ENCODE peak calls at places on chromosome 1, in ten cellular contexts. One of them, this sample, is unnamed.

GRCh38 chr1:42998381-42998780 is 39.7 kb upstream of the SLC2A1 start:
- DNase-seq in lower lobe of right lung: no peak
- DNase-seq in dorsolateral prefrontal cortex: no peak
- DNase-seq in A673: no peak
- DNase-seq in right lobe of liver: no peak
- DNase-seq in CD4-positive, CD25-positive, alpha-beta regulatory T cell: no peak
- DNase-seq in fibroblast of lung: peak; percentile 64
- DNase-seq in right atrium auricular region: no peak
- DNase-seq in SJSA1: peak; percentile 65
- DNase-seq in ovary: no peak
- DNase-seq in this sample: no peak

GRCh38 chr1:12622506-12622905 is 4.5 kb upstream of the DHRS3 start:
- DNase-seq in ovary: peak; percentile 44
- DNase-seq in right lobe of liver: no peak
- DNase-seq in CD4-positive, CD25-positive, alpha-beta regulatory T cell: no peak
- DNase-seq in A673: no peak
- DNase-seq in SJSA1: no peak
- DNase-seq in right atrium auricular region: no peak
- DNase-seq in dorsolateral prefrontal cortex: no peak
- DNase-seq in fibroblast of lung: no peak
- DNase-seq in lower lobe of right lung: no peak
- DNase-seq in this sample: peak; percentile 84

GRCh38 chr1:116759636-116760035 is 5.4 kb downstream of the CD2 start:
- DNase-seq in right atrium auricular region: no peak
- DNase-seq in dorsolateral prefrontal cortex: no peak
- DNase-seq in fibroblast of lung: no peak
- DNase-seq in right lobe of liver: no peak
- DNase-seq in A673: no peak
- DNase-seq in ovary: no peak
- DNase-seq in SJSA1: no peak
- DNase-seq in lower lobe of right lung: no peak
- DNase-seq in CD4-positive, CD25-positive, alpha-beta regulatory T cell: no peak
- DNase-seq in this sample: no peak

GRCh38 chr1:198674009-198674408 is 35.2 kb downstream of the PTPRC start:
- DNase-seq in A673: no peak
- DNase-seq in ovary: no peak
- DNase-seq in SJSA1: no peak
- DNase-seq in dorsolateral prefrontal cortex: no peak
- DNase-seq in fibroblast of lung: no peak
- DNase-seq in right atrium auricular region: no peak
- DNase-seq in right lobe of liver: no peak
- DNase-seq in lower lobe of right lung: no peak
- DNase-seq in CD4-positive, CD25-positive, alpha-beta regulatory T cell: no peak
- DNase-seq in this sample: no peak

GRCh38 chr1:109566982-109567381 is 18.6 kb downstream of the GNAI3 start:
- DNase-seq in ovary: no peak
- DNase-seq in A673: no peak
- DNase-seq in SJSA1: no peak
- DNase-seq in right atrium auricular region: no peak
- DNase-seq in dorsolateral prefrontal cortex: no peak
- DNase-seq in right lobe of liver: no peak
- DNase-seq in lower lobe of right lung: no peak
- DNase-seq in CD4-positive, CD25-positive, alpha-beta regulatory T cell: no peak
- DNase-seq in fibroblast of lung: no peak
- DNase-seq in this sample: no peak

GRCh38 chr1:201538618-201539551 is at the start of gene NAV1:
- DNase-seq in CD4-positive, CD25-positive, alpha-beta regulatory T cell: no peak
- DNase-seq in lower lobe of right lung: peak; percentile 68
- DNase-seq in SJSA1: peak; percentile 93
- DNase-seq in ovary: peak; percentile 56
- DNase-seq in A673: peak; percentile 70
- DNase-seq in right atrium auricular region: peak; percentile 83
- DNase-seq in dorsolateral prefrontal cortex: peak; percentile 75
- DNase-seq in right lobe of liver: no peak
- DNase-seq in fibroblast of lung: peak; percentile 85
- DNase-seq in this sample: peak; percentile 53

GRCh38 chr1:64196074-64196869 is 7.2 kb upstream of the UBE2U start:
- DNase-seq in right lobe of liver: no peak
- DNase-seq in dorsolateral prefrontal cortex: peak; percentile 22
- DNase-seq in SJSA1: no peak
- DNase-seq in lower lobe of right lung: no peak
- DNase-seq in A673: no peak
- DNase-seq in fibroblast of lung: no peak
- DNase-seq in ovary: no peak
- DNase-seq in CD4-positive, CD25-positive, alpha-beta regulatory T cell: no peak
- DNase-seq in right atrium auricular region: no peak
- DNase-seq in this sample: no peak

GRCh38 chr1:76302711-76303347 is 228.3 kb downstream of the ST6GALNAC3 start:
- DNase-seq in right lobe of liver: no peak
- DNase-seq in A673: no peak
- DNase-seq in right atrium auricular region: no peak
- DNase-seq in ovary: no peak
- DNase-seq in SJSA1: no peak
- DNase-seq in dorsolateral prefrontal cortex: no peak
- DNase-seq in fibroblast of lung: no peak
- DNase-seq in CD4-positive, CD25-positive, alpha-beta regulatory T cell: no peak
- DNase-seq in lower lobe of right lung: no peak
- DNase-seq in this sample: no peak

GRCh38 chr1:201481761-201482493 is 12.9 kb upstream of the PHLDA3 start:
- DNase-seq in lower lobe of right lung: peak; percentile 90
- DNase-seq in dorsolateral prefrontal cortex: peak; percentile 85
- DNase-seq in A673: peak; percentile 89
- DNase-seq in right atrium auricular region: peak; percentile 91
- DNase-seq in CD4-positive, CD25-positive, alpha-beta regulatory T cell: peak; percentile 81
- DNase-seq in SJSA1: peak; percentile 84
- DNase-seq in ovary: peak; percentile 92
- DNase-seq in right lobe of liver: peak; percentile 89
- DNase-seq in fibroblast of lung: peak; percentile 72
- DNase-seq in this sample: peak; percentile 93

GRCh38 chr1:36981771-36982622 is 52.3 kb downstream of the GRIK3 start:
- DNase-seq in fibroblast of lung: no peak
- DNase-seq in SJSA1: no peak
- DNase-seq in right lobe of liver: no peak
- DNase-seq in right atrium auricular region: no peak
- DNase-seq in ovary: no peak
- DNase-seq in lower lobe of right lung: no peak
- DNase-seq in dorsolateral prefrontal cortex: peak; percentile 24
- DNase-seq in A673: no peak
- DNase-seq in CD4-positive, CD25-positive, alpha-beta regulatory T cell: no peak
- DNase-seq in this sample: no peak

GRCh38 chr1:116989851-116990250 is 11.7 kb upstream of the CD101 start:
- DNase-seq in right lobe of liver: no peak
- DNase-seq in A673: no peak
- DNase-seq in dorsolateral prefrontal cortex: no peak
- DNase-seq in SJSA1: no peak
- DNase-seq in ovary: no peak
- DNase-seq in right atrium auricular region: no peak
- DNase-seq in CD4-positive, CD25-positive, alpha-beta regulatory T cell: no peak
- DNase-seq in lower lobe of right lung: no peak
- DNase-seq in fibroblast of lung: no peak
- DNase-seq in this sample: no peak

GRCh38 chr1:212255705-212256307 is 29.4 kb upstream of the PPP2R5A start:
- DNase-seq in CD4-positive, CD25-positive, alpha-beta regulatory T cell: peak; percentile 50
- DNase-seq in dorsolateral prefrontal cortex: no peak
- DNase-seq in lower lobe of right lung: no peak
- DNase-seq in right lobe of liver: peak; percentile 63
- DNase-seq in fibroblast of lung: no peak
- DNase-seq in SJSA1: no peak
- DNase-seq in A673: no peak
- DNase-seq in ovary: no peak
- DNase-seq in right atrium auricular region: no peak
- DNase-seq in this sample: peak; percentile 40
- H3K27ac ChIP-seq in CD4-positive, CD25-positive, alpha-beta regulatory T cell: peak overlapping the region; percentile 52
- H3K27ac ChIP-seq in dorsolateral prefrontal cortex: no peak overlapping the region
- H3K27ac ChIP-seq in lower lobe of right lung: peak overlapping the region; percentile 60
- H3K27ac ChIP-seq in right lobe of liver: peak overlapping the region; percentile 89
- H3K27ac ChIP-seq in fibroblast of lung: no peak overlapping the region
- H3K27ac ChIP-seq in SJSA1: no peak overlapping the region
- H3K27ac ChIP-seq in A673: no peak overlapping the region
- H3K27ac ChIP-seq in ovary: no peak overlapping the region
- H3K27ac ChIP-seq in right atrium auricular region: peak overlapping the region; percentile 29
- H3K27ac ChIP-seq in this sample: no peak overlapping the region

GRCh38 chr1:13663969-13664368 is 36.0 kb upstream of the PRDM2 start:
- DNase-seq in fibroblast of lung: no peak
- DNase-seq in right lobe of liver: no peak
- DNase-seq in dorsolateral prefrontal cortex: no peak
- DNase-seq in A673: peak; percentile 37
- DNase-seq in right atrium auricular region: no peak
- DNase-seq in CD4-positive, CD25-positive, alpha-beta regulatory T cell: no peak
- DNase-seq in lower lobe of right lung: no peak
- DNase-seq in SJSA1: no peak
- DNase-seq in ovary: no peak
- DNase-seq in this sample: no peak

GRCh38 chr1:13662498-13662897 is 37.5 kb upstream of the PRDM2 start:
- DNase-seq in dorsolateral prefrontal cortex: no peak
- DNase-seq in A673: peak; percentile 95
- DNase-seq in lower lobe of right lung: no peak
- DNase-seq in ovary: no peak
- DNase-seq in right lobe of liver: no peak
- DNase-seq in CD4-positive, CD25-positive, alpha-beta regulatory T cell: no peak
- DNase-seq in SJSA1: no peak
- DNase-seq in fibroblast of lung: peak; percentile 8
- DNase-seq in right atrium auricular region: peak; percentile 63
- DNase-seq in this sample: no peak

GRCh38 chr1:13667696-13668095 is 32.3 kb upstream of the PRDM2 start:
- DNase-seq in fibroblast of lung: no peak
- DNase-seq in A673: no peak
- DNase-seq in right lobe of liver: no peak
- DNase-seq in CD4-positive, CD25-positive, alpha-beta regulatory T cell: no peak
- DNase-seq in right atrium auricular region: no peak
- DNase-seq in dorsolateral prefrontal cortex: no peak
- DNase-seq in SJSA1: no peak
- DNase-seq in ovary: no peak
- DNase-seq in lower lobe of right lung: no peak
- DNase-seq in this sample: no peak

GRCh38 chr1:13664451-13664850 is 35.5 kb upstream of the PRDM2 start:
- DNase-seq in dorsolateral prefrontal cortex: no peak
- DNase-seq in fibroblast of lung: no peak
- DNase-seq in SJSA1: no peak
- DNase-seq in right atrium auricular region: no peak
- DNase-seq in lower lobe of right lung: no peak
- DNase-seq in right lobe of liver: no peak
- DNase-seq in CD4-positive, CD25-positive, alpha-beta regulatory T cell: peak; percentile 3
- DNase-seq in A673: no peak
- DNase-seq in ovary: no peak
- DNase-seq in this sample: no peak

DNA sequence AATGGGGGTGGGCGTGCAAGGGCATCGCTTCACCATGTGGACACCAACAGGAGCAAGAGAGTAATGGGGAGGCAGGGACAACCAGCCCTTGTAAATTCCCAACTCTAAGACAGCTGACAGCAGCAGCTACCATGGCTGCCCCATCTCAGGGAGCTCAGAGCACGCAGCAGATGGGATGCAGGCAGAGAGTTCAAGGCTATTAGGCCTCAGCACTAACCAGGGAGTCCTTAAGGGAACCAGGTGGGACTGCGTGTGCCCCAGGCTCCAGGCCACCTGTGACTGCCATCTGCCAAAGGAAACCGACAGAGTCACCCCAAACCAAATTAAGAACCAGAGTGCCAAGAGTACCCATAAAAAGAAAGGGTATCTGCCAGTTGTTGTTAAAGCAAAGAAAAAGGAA is 33.7 kb upstream of the PRDM2 start:
- DNase-seq in lower lobe of right lung: no peak
- DNase-seq in CD4-positive, CD25-positive, alpha-beta regulatory T cell: no peak
- DNase-seq in ovary: no peak
- DNase-seq in fibroblast of lung: no peak
- DNase-seq in SJSA1: no peak
- DNase-seq in right atrium auricular region: no peak
- DNase-seq in dorsolateral prefrontal cortex: no peak
- DNase-seq in A673: no peak
- DNase-seq in right lobe of liver: no peak
- DNase-seq in this sample: no peak
- H3K27ac ChIP-seq in lower lobe of right lung: no peak overlapping the region
- H3K27ac ChIP-seq in CD4-positive, CD25-positive, alpha-beta regulatory T cell: no peak overlapping the region
- H3K27ac ChIP-seq in ovary: no peak overlapping the region
- H3K27ac ChIP-seq in fibroblast of lung: no peak overlapping the region
- H3K27ac ChIP-seq in SJSA1: no peak overlapping the region
- H3K27ac ChIP-seq in right atrium auricular region: no peak overlapping the region
- H3K27ac ChIP-seq in dorsolateral prefrontal cortex: no peak overlapping the region
- H3K27ac ChIP-seq in A673: no peak overlapping the region
- H3K27ac ChIP-seq in right lobe of liver: no peak overlapping the region
- H3K27ac ChIP-seq in this sample: no peak overlapping the region

GRCh38 chr1:214974002-214974401 is 108.5 kb upstream of the KCNK2 start:
- DNase-seq in right atrium auricular region: no peak
- DNase-seq in lower lobe of right lung: no peak
- DNase-seq in ovary: no peak
- DNase-seq in A673: no peak
- DNase-seq in right lobe of liver: no peak
- DNase-seq in fibroblast of lung: no peak
- DNase-seq in dorsolateral prefrontal cortex: no peak
- DNase-seq in SJSA1: no peak
- DNase-seq in CD4-positive, CD25-positive, alpha-beta regulatory T cell: no peak
- DNase-seq in this sample: no peak

GRCh38 chr1:214979191-214979590 is 103.3 kb upstream of the KCNK2 start:
- DNase-seq in A673: no peak
- DNase-seq in right atrium auricular region: no peak
- DNase-seq in fibroblast of lung: peak; percentile 64
- DNase-seq in lower lobe of right lung: no peak
- DNase-seq in ovary: no peak
- DNase-seq in right lobe of liver: no peak
- DNase-seq in CD4-positive, CD25-positive, alpha-beta regulatory T cell: no peak
- DNase-seq in SJSA1: no peak
- DNase-seq in dorsolateral prefrontal cortex: no peak
- DNase-seq in this sample: no peak

GRCh38 chr1:214977700-214978374 is 104.7 kb upstream of the KCNK2 start:
- DNase-seq in right lobe of liver: no peak
- DNase-seq in SJSA1: no peak
- DNase-seq in fibroblast of lung: no peak
- DNase-seq in right atrium auricular region: no peak
- DNase-seq in CD4-positive, CD25-positive, alpha-beta regulatory T cell: no peak
- DNase-seq in A673: no peak
- DNase-seq in dorsolateral prefrontal cortex: no peak
- DNase-seq in ovary: no peak
- DNase-seq in lower lobe of right lung: no peak
- DNase-seq in this sample: no peak

GRCh38 chr1:214977133-214977532 is 105.4 kb upstream of the KCNK2 start:
- DNase-seq in ovary: no peak
- DNase-seq in A673: no peak
- DNase-seq in right atrium auricular region: no peak
- DNase-seq in SJSA1: no peak
- DNase-seq in fibroblast of lung: no peak
- DNase-seq in dorsolateral prefrontal cortex: no peak
- DNase-seq in lower lobe of right lung: no peak
- DNase-seq in right lobe of liver: no peak
- DNase-seq in CD4-positive, CD25-positive, alpha-beta regulatory T cell: no peak
- DNase-seq in this sample: no peak

GRCh38 chr1:214976665-214977064 is 105.9 kb upstream of the KCNK2 start:
- DNase-seq in lower lobe of right lung: no peak
- DNase-seq in right lobe of liver: no peak
- DNase-seq in SJSA1: no peak
- DNase-seq in right atrium auricular region: no peak
- DNase-seq in A673: no peak
- DNase-seq in ovary: no peak
- DNase-seq in dorsolateral prefrontal cortex: no peak
- DNase-seq in CD4-positive, CD25-positive, alpha-beta regulatory T cell: no peak
- DNase-seq in fibroblast of lung: no peak
- DNase-seq in this sample: no peak
- H3K27ac ChIP-seq in lower lobe of right lung: no peak overlapping the region
- H3K27ac ChIP-seq in right lobe of liver: no peak overlapping the region
- H3K27ac ChIP-seq in SJSA1: no peak overlapping the region
- H3K27ac ChIP-seq in right atrium auricular region: no peak overlapping the region
- H3K27ac ChIP-seq in A673: no peak overlapping the region
- H3K27ac ChIP-seq in ovary: no peak overlapping the region
- H3K27ac ChIP-seq in dorsolateral prefrontal cortex: no peak overlapping the region
- H3K27ac ChIP-seq in CD4-positive, CD25-positive, alpha-beta regulatory T cell: no peak overlapping the region
- H3K27ac ChIP-seq in fibroblast of lung: no peak overlapping the region
- H3K27ac ChIP-seq in this sample: no peak overlapping the region

GRCh38 chr1:161506336-161507223 is 1.3 kb downstream of the FCGR2A start:
- DNase-seq in CD4-positive, CD25-positive, alpha-beta regulatory T cell: no peak
- DNase-seq in lower lobe of right lung: peak; percentile 73
- DNase-seq in SJSA1: no peak
- DNase-seq in ovary: no peak
- DNase-seq in A673: peak; percentile 73
- DNase-seq in fibroblast of lung: peak; percentile 15
- DNase-seq in dorsolateral prefrontal cortex: no peak
- DNase-seq in right lobe of liver: peak; percentile 70
- DNase-seq in right atrium auricular region: no peak
- DNase-seq in this sample: no peak
- H3K27ac ChIP-seq in CD4-positive, CD25-positive, alpha-beta regulatory T cell: no peak overlapping the region
- H3K27ac ChIP-seq in lower lobe of right lung: peak overlapping the region; percentile 67
- H3K27ac ChIP-seq in SJSA1: no peak overlapping the region
- H3K27ac ChIP-seq in ovary: no peak overlapping the region
- H3K27ac ChIP-seq in A673: no peak overlapping the region
- H3K27ac ChIP-seq in fibroblast of lung: no peak overlapping the region
- H3K27ac ChIP-seq in dorsolateral prefrontal cortex: peak overlapping the region; percentile 38
- H3K27ac ChIP-seq in right lobe of liver: no peak overlapping the region
- H3K27ac ChIP-seq in right atrium auricular region: peak overlapping the region; percentile 36
- H3K27ac ChIP-seq in this sample: no peak overlapping the region